ENCODE peak calls at places on chromosomes 3 and 15, in eight cellular contexts. One of them, this sample, is unnamed.

GRCh38 chr3:176595307-176595706 is 602.0 kb downstream of the TBL1XR1 start:
- DNase-seq in heart left ventricle: no peak
- DNase-seq in renal cortical epithelial cell: no peak
- DNase-seq in NCI-H446: no peak
- DNase-seq in CD8-positive, alpha-beta memory T cell: no peak
- DNase-seq in A172: no peak
- DNase-seq in amniotic stem cell: peak
- DNase-seq in COR-L47: no peak
- DNase-seq in this sample: peak

GRCh38 chr15:79370716-79371115 is 59.8 kb downstream of the TMED3 start:
- DNase-seq in renal cortical epithelial cell: no peak
- DNase-seq in CD8-positive, alpha-beta memory T cell: no peak
- DNase-seq in A172: no peak
- DNase-seq in NCI-H446: no peak
- DNase-seq in heart left ventricle: no peak
- DNase-seq in amniotic stem cell: no peak
- DNase-seq in COR-L47: no peak
- DNase-seq in this sample: no peak

GRCh38 chr15:79539426-79539825 is 107.3 kb downstream of the MINAR1 start:
- DNase-seq in renal cortical epithelial cell: no peak
- DNase-seq in COR-L47: no peak
- DNase-seq in A172: peak
- DNase-seq in heart left ventricle: no peak
- DNase-seq in amniotic stem cell: no peak
- DNase-seq in CD8-positive, alpha-beta memory T cell: no peak
- DNase-seq in NCI-H446: no peak
- DNase-seq in this sample: peak

GRCh38 chr15:35181538-35181937 is 96.4 kb upstream of the NANOGP8 start:
- DNase-seq in COR-L47: no peak
- DNase-seq in amniotic stem cell: no peak
- DNase-seq in renal cortical epithelial cell: peak
- DNase-seq in NCI-H446: no peak
- DNase-seq in heart left ventricle: no peak
- DNase-seq in A172: peak
- DNase-seq in CD8-positive, alpha-beta memory T cell: no peak
- DNase-seq in this sample: peak

GRCh38 chr3:15405448-15406050 is 21.8 kb downstream of the METTL6 start:
- DNase-seq in renal cortical epithelial cell: peak
- DNase-seq in NCI-H446: peak
- DNase-seq in amniotic stem cell: peak
- DNase-seq in A172: peak
- DNase-seq in CD8-positive, alpha-beta memory T cell: peak
- DNase-seq in heart left ventricle: no peak
- DNase-seq in COR-L47: no peak
- DNase-seq in this sample: peak

GRCh38 chr3:2495746-2496145 is 397.1 kb downstream of the CNTN4 start:
- DNase-seq in CD8-positive, alpha-beta memory T cell: no peak
- DNase-seq in NCI-H446: no peak
- DNase-seq in amniotic stem cell: no peak
- DNase-seq in A172: no peak
- DNase-seq in renal cortical epithelial cell: no peak
- DNase-seq in COR-L47: no peak
- DNase-seq in heart left ventricle: no peak
- DNase-seq in this sample: no peak

GRCh38 chr15:33028495-33028894 is 166.0 kb downstream of the FMN1 start:
- DNase-seq in renal cortical epithelial cell: no peak
- DNase-seq in A172: no peak
- DNase-seq in NCI-H446: no peak
- DNase-seq in heart left ventricle: no peak
- DNase-seq in amniotic stem cell: no peak
- DNase-seq in CD8-positive, alpha-beta memory T cell: no peak
- DNase-seq in COR-L47: no peak
- DNase-seq in this sample: no peak

GRCh38 chr3:117645561-117646242 is 936.1 kb downstream of the TUSC7 start:
- DNase-seq in amniotic stem cell: no peak
- DNase-seq in COR-L47: no peak
- DNase-seq in renal cortical epithelial cell: peak
- DNase-seq in heart left ventricle: no peak
- DNase-seq in CD8-positive, alpha-beta memory T cell: no peak
- DNase-seq in NCI-H446: no peak
- DNase-seq in A172: no peak
- DNase-seq in this sample: peak

GRCh38 chr3:168141405-168141993 is 45.8 kb upstream of the GOLIM4 start:
- DNase-seq in amniotic stem cell: no peak
- DNase-seq in heart left ventricle: no peak
- DNase-seq in renal cortical epithelial cell: no peak
- DNase-seq in NCI-H446: no peak
- DNase-seq in COR-L47: no peak
- DNase-seq in A172: no peak
- DNase-seq in CD8-positive, alpha-beta memory T cell: no peak
- DNase-seq in this sample: no peak

GRCh38 chr15:36432162-36432561 is 147.3 kb upstream of the CDIN1 start:
- DNase-seq in heart left ventricle: no peak
- DNase-seq in COR-L47: no peak
- DNase-seq in amniotic stem cell: no peak
- DNase-seq in NCI-H446: no peak
- DNase-seq in CD8-positive, alpha-beta memory T cell: no peak
- DNase-seq in A172: peak
- DNase-seq in renal cortical epithelial cell: peak
- DNase-seq in this sample: peak

GRCh38 chr3:42904076-42904475 is 1.9 kb upstream of the ZNF662 start:
- DNase-seq in heart left ventricle: no peak
- DNase-seq in A172: no peak
- DNase-seq in COR-L47: no peak
- DNase-seq in amniotic stem cell: no peak
- DNase-seq in CD8-positive, alpha-beta memory T cell: no peak
- DNase-seq in NCI-H446: no peak
- DNase-seq in renal cortical epithelial cell: no peak
- DNase-seq in this sample: no peak

GRCh38 chr3:127970966-127971592 is 56.0 kb downstream of the KBTBD12 start:
- DNase-seq in COR-L47: peak
- DNase-seq in heart left ventricle: no peak
- DNase-seq in NCI-H446: peak
- DNase-seq in A172: peak
- DNase-seq in amniotic stem cell: no peak
- DNase-seq in renal cortical epithelial cell: peak
- DNase-seq in CD8-positive, alpha-beta memory T cell: no peak
- DNase-seq in this sample: peak

GRCh38 chr3:28300345-28300962 is 48.1 kb upstream of the ZCWPW2 start:
- DNase-seq in COR-L47: no peak
- DNase-seq in amniotic stem cell: no peak
- DNase-seq in CD8-positive, alpha-beta memory T cell: no peak
- DNase-seq in renal cortical epithelial cell: no peak
- DNase-seq in A172: no peak
- DNase-seq in NCI-H446: no peak
- DNase-seq in heart left ventricle: no peak
- DNase-seq in this sample: no peak

GRCh38 chr3:113910966-113911365 is 36.8 kb upstream of the ZDHHC23 start:
- DNase-seq in CD8-positive, alpha-beta memory T cell: no peak
- DNase-seq in COR-L47: no peak
- DNase-seq in NCI-H446: no peak
- DNase-seq in renal cortical epithelial cell: no peak
- DNase-seq in A172: no peak
- DNase-seq in amniotic stem cell: no peak
- DNase-seq in heart left ventricle: no peak
- DNase-seq in this sample: no peak

GRCh38 chr15:78397382-78397781 is 40.6 kb upstream of the IREB2 start:
- DNase-seq in amniotic stem cell: no peak
- DNase-seq in NCI-H446: no peak
- DNase-seq in CD8-positive, alpha-beta memory T cell: no peak
- DNase-seq in heart left ventricle: no peak
- DNase-seq in A172: no peak
- DNase-seq in renal cortical epithelial cell: no peak
- DNase-seq in COR-L47: no peak
- DNase-seq in this sample: no peak

GRCh38 chr3:47323431-47324277 is 40.9 kb downstream of the KLHL18 start:
- DNase-seq in renal cortical epithelial cell: peak
- DNase-seq in A172: peak
- DNase-seq in NCI-H446: no peak
- DNase-seq in COR-L47: no peak
- DNase-seq in amniotic stem cell: no peak
- DNase-seq in CD8-positive, alpha-beta memory T cell: no peak
- DNase-seq in heart left ventricle: no peak
- DNase-seq in this sample: peak

GRCh38 chr3:1439395-1439794 is 346.6 kb downstream of the CNTN6 start:
- DNase-seq in COR-L47: no peak
- DNase-seq in amniotic stem cell: no peak
- DNase-seq in heart left ventricle: no peak
- DNase-seq in renal cortical epithelial cell: no peak
- DNase-seq in NCI-H446: no peak
- DNase-seq in A172: no peak
- DNase-seq in CD8-positive, alpha-beta memory T cell: no peak
- DNase-seq in this sample: peak

GRCh38 chr15:39180494-39180930 is 400.4 kb upstream of the THBS1 start:
- DNase-seq in renal cortical epithelial cell: no peak
- DNase-seq in COR-L47: no peak
- DNase-seq in heart left ventricle: no peak
- DNase-seq in A172: no peak
- DNase-seq in amniotic stem cell: peak
- DNase-seq in CD8-positive, alpha-beta memory T cell: no peak
- DNase-seq in NCI-H446: no peak
- DNase-seq in this sample: no peak

GRCh38 chr3:46423588-46423987 is 16.5 kb downstream of the CCRL2 start:
- DNase-seq in amniotic stem cell: no peak
- DNase-seq in COR-L47: no peak
- DNase-seq in CD8-positive, alpha-beta memory T cell: no peak
- DNase-seq in NCI-H446: no peak
- DNase-seq in A172: peak
- DNase-seq in heart left ventricle: no peak
- DNase-seq in renal cortical epithelial cell: peak
- DNase-seq in this sample: peak

GRCh38 chr15:95659646-95660045 is 670.9 kb upstream of the NR2F2 start:
- DNase-seq in amniotic stem cell: no peak
- DNase-seq in A172: no peak
- DNase-seq in CD8-positive, alpha-beta memory T cell: no peak
- DNase-seq in COR-L47: no peak
- DNase-seq in NCI-H446: no peak
- DNase-seq in heart left ventricle: peak
- DNase-seq in renal cortical epithelial cell: no peak
- DNase-seq in this sample: no peak

GRCh38 chr3:171445805-171446204 is 14.4 kb downstream of the TNIK start:
- DNase-seq in renal cortical epithelial cell: no peak
- DNase-seq in NCI-H446: no peak
- DNase-seq in heart left ventricle: no peak
- DNase-seq in COR-L47: no peak
- DNase-seq in A172: no peak
- DNase-seq in CD8-positive, alpha-beta memory T cell: no peak
- DNase-seq in amniotic stem cell: no peak
- DNase-seq in this sample: no peak

GRCh38 chr15:69143756-69144436 is 16.5 kb upstream of the GLCE start:
- DNase-seq in renal cortical epithelial cell: peak
- DNase-seq in amniotic stem cell: no peak
- DNase-seq in COR-L47: no peak
- DNase-seq in heart left ventricle: no peak
- DNase-seq in NCI-H446: no peak
- DNase-seq in A172: no peak
- DNase-seq in CD8-positive, alpha-beta memory T cell: no peak
- DNase-seq in this sample: no peak

GRCh38 chr15:51589881-51590570 is 32.5 kb downstream of the DMXL2 start:
- DNase-seq in renal cortical epithelial cell: no peak
- DNase-seq in NCI-H446: no peak
- DNase-seq in A172: no peak
- DNase-seq in CD8-positive, alpha-beta memory T cell: no peak
- DNase-seq in heart left ventricle: no peak
- DNase-seq in COR-L47: no peak
- DNase-seq in amniotic stem cell: no peak
- DNase-seq in this sample: no peak

GRCh38 chr3:151345854-151346253 is 16.5 kb upstream of the P2RY13 start:
- DNase-seq in A172: peak
- DNase-seq in renal cortical epithelial cell: peak
- DNase-seq in COR-L47: no peak
- DNase-seq in CD8-positive, alpha-beta memory T cell: no peak
- DNase-seq in amniotic stem cell: peak
- DNase-seq in heart left ventricle: no peak
- DNase-seq in NCI-H446: no peak
- DNase-seq in this sample: peak

GRCh38 chr3:173502983-173503568 is 105.5 kb downstream of the NLGN1 start:
- DNase-seq in A172: peak
- DNase-seq in amniotic stem cell: no peak
- DNase-seq in renal cortical epithelial cell: peak
- DNase-seq in CD8-positive, alpha-beta memory T cell: no peak
- DNase-seq in NCI-H446: peak
- DNase-seq in heart left ventricle: peak
- DNase-seq in COR-L47: peak
- DNase-seq in this sample: no peak

GRCh38 chr3:45881031-45882022 is 5.0 kb upstream of the CCR9 start:
- DNase-seq in NCI-H446: no peak
- DNase-seq in heart left ventricle: no peak
- DNase-seq in renal cortical epithelial cell: peak
- DNase-seq in CD8-positive, alpha-beta memory T cell: peak
- DNase-seq in amniotic stem cell: no peak
- DNase-seq in COR-L47: no peak
- DNase-seq in A172: peak
- DNase-seq in this sample: peak

GRCh38 chr3:61250784-61251173 is 473 bp downstream of the FHIT start:
- DNase-seq in amniotic stem cell: no peak
- DNase-seq in CD8-positive, alpha-beta memory T cell: peak
- DNase-seq in heart left ventricle: no peak
- DNase-seq in A172: no peak
- DNase-seq in renal cortical epithelial cell: peak
- DNase-seq in NCI-H446: no peak
- DNase-seq in COR-L47: no peak
- DNase-seq in this sample: peak

GRCh38 chr15:68871507-68871906 is 50.8 kb upstream of the ANP32A start:
- DNase-seq in heart left ventricle: no peak
- DNase-seq in COR-L47: no peak
- DNase-seq in CD8-positive, alpha-beta memory T cell: no peak
- DNase-seq in renal cortical epithelial cell: no peak
- DNase-seq in A172: no peak
- DNase-seq in amniotic stem cell: no peak
- DNase-seq in NCI-H446: no peak
- DNase-seq in this sample: no peak

GRCh38 chr3:15010664-15011063 is 54.5 kb downstream of the MRPS25 start:
- DNase-seq in CD8-positive, alpha-beta memory T cell: no peak
- DNase-seq in COR-L47: no peak
- DNase-seq in amniotic stem cell: no peak
- DNase-seq in A172: no peak
- DNase-seq in renal cortical epithelial cell: no peak
- DNase-seq in NCI-H446: no peak
- DNase-seq in heart left ventricle: no peak
- DNase-seq in this sample: peak

GRCh38 chr3:57953541-57953940 is 54.7 kb upstream of the FLNB start:
- DNase-seq in COR-L47: no peak
- DNase-seq in CD8-positive, alpha-beta memory T cell: no peak
- DNase-seq in amniotic stem cell: no peak
- DNase-seq in A172: no peak
- DNase-seq in heart left ventricle: no peak
- DNase-seq in renal cortical epithelial cell: no peak
- DNase-seq in NCI-H446: no peak
- DNase-seq in this sample: no peak

GRCh38 chr3:154062513-154062912 is 58.7 kb upstream of the ARHGEF26 start:
- DNase-seq in CD8-positive, alpha-beta memory T cell: no peak
- DNase-seq in amniotic stem cell: no peak
- DNase-seq in COR-L47: no peak
- DNase-seq in heart left ventricle: no peak
- DNase-seq in NCI-H446: no peak
- DNase-seq in A172: no peak
- DNase-seq in renal cortical epithelial cell: no peak
- DNase-seq in this sample: no peak

GRCh38 chr3:179046497-179047353 is 24.9 kb downstream of the ZMAT3 start:
- DNase-seq in CD8-positive, alpha-beta memory T cell: no peak
- DNase-seq in amniotic stem cell: no peak
- DNase-seq in A172: no peak
- DNase-seq in NCI-H446: no peak
- DNase-seq in renal cortical epithelial cell: no peak
- DNase-seq in heart left ventricle: no peak
- DNase-seq in COR-L47: no peak
- DNase-seq in this sample: peak

GRCh38 chr15:31485431-31485830 is 158.8 kb downstream of the KLF13 start:
- DNase-seq in renal cortical epithelial cell: no peak
- DNase-seq in NCI-H446: no peak
- DNase-seq in A172: no peak
- DNase-seq in heart left ventricle: no peak
- DNase-seq in CD8-positive, alpha-beta memory T cell: no peak
- DNase-seq in amniotic stem cell: no peak
- DNase-seq in COR-L47: no peak
- DNase-seq in this sample: no peak

GRCh38 chr3:46236294-46237054 is 5.8 kb upstream of the CCR3 start:
- DNase-seq in renal cortical epithelial cell: no peak
- DNase-seq in NCI-H446: no peak
- DNase-seq in heart left ventricle: no peak
- DNase-seq in A172: no peak
- DNase-seq in CD8-positive, alpha-beta memory T cell: no peak
- DNase-seq in COR-L47: no peak
- DNase-seq in amniotic stem cell: no peak
- DNase-seq in this sample: no peak